ENCODE peak calls at places on chromosomes 7 and 10, in eight cellular contexts. J is omental fat pad, F is HFF-Myc, I is M059J, E is ascending aorta, M is amniotic epithelial cell, Z is AG09309, P is GM13976. R is an unnamed sample.

GRCh38 chr7:131004371-131004770 is 270.4 kb upstream of the KLF14 start:
- DNase-seq in J (no peak), F (no peak), I (no peak), E (no peak), M (no peak), Z (no peak), P (no peak), R (no peak)

GRCh38 chr7:128408709-128409434 is 910 bp downstream of the IMPDH1 start:
- DNase-seq in J (peak), F (no peak), I (no peak), E (no peak), M (peak), Z (no peak), P (no peak), R (no peak)

GRCh38 chr7:90564455-90564854 is 31.7 kb upstream of the CDK14 start:
- DNase-seq in J (no peak), F (no peak), I (no peak), E (no peak), M (no peak), Z (no peak), P (no peak), R (no peak)

GRCh38 chr7:86884152-86884551 is 175.3 kb downstream of the ELAPOR2 start:
- DNase-seq in J (no peak), F (no peak), I (no peak), E (no peak), M (no peak), Z (no peak), P (no peak), R (no peak)

GRCh38 chr7:45589061-45589460 is 14.9 kb downstream of the ADCY1 start:
- DNase-seq in J (no peak), F (no peak), I (no peak), E (peak), M (no peak), Z (no peak), P (no peak), R (no peak)

GRCh38 chr10:62588116-62588515 is 213.9 kb downstream of the ZNF365 start:
- DNase-seq in J (no peak), F (no peak), I (no peak), E (no peak), M (no peak), Z (no peak), P (no peak), R (no peak)

GRCh38 chr7:80916770-80917681 is 1.8 kb downstream of the SEMA3C start:
- DNase-seq in J (no peak), F (no peak), I (peak), E (no peak), M (peak), Z (no peak), P (no peak), R (peak)

GRCh38 chr10:122149138-122149606 is 121.9 kb upstream of the BTBD16 start:
- DNase-seq in J (no peak), F (no peak), I (no peak), E (peak), M (no peak), Z (no peak), P (no peak), R (no peak)

GRCh38 chr10:103504181-103504783 is 10.8 kb downstream of the NEURL1 start:
- DNase-seq in J (no peak), F (no peak), I (peak), E (peak), M (peak), Z (peak), P (no peak), R (peak)

GRCh38 chr7:74365320-74366022 is 76.3 kb downstream of the CLIP2 start:
- DNase-seq in J (no peak), F (peak), I (no peak), E (peak), M (peak), Z (no peak), P (no peak), R (peak)

GRCh38 chr7:92955081-92955480 is 118.7 kb upstream of the CDK6 start:
- DNase-seq in J (no peak), F (no peak), I (peak), E (no peak), M (no peak), Z (no peak), P (no peak), R (peak)

GRCh38 chr7:127873151-127873550 is 158.1 kb downstream of the LRRC4 start:
- DNase-seq in J (no peak), F (no peak), I (no peak), E (no peak), M (no peak), Z (no peak), P (no peak), R (no peak)

GRCh38 chr7:110964770-110965169 is 126.2 kb upstream of the LRRN3 start:
- DNase-seq in J (no peak), F (no peak), I (peak), E (no peak), M (peak), Z (no peak), P (no peak), R (no peak)

GRCh38 chr10:31490858-31491504 is 172.0 kb downstream of the ZEB1 start:
- DNase-seq in J (no peak), F (peak), I (peak), E (no peak), M (peak), Z (peak), P (no peak), R (peak)

GRCh38 chr10:24849537-24850299 is 102.7 kb downstream of the PRTFDC1 start:
- DNase-seq in J (no peak), F (no peak), I (peak), E (no peak), M (no peak), Z (no peak), P (no peak), R (peak)

GRCh38 chr10:35517431-35518181 is 87.5 kb upstream of the GJD4 start:
- DNase-seq in J (no peak), F (peak), I (no peak), E (no peak), M (peak), Z (no peak), P (no peak), R (no peak)

GRCh38 chr7:19557726-19558470 is 150.9 kb downstream of the POLR1F start:
- DNase-seq in J (no peak), F (no peak), I (no peak), E (no peak), M (no peak), Z (no peak), P (no peak), R (no peak)

GRCh38 chr10:118763202-118763988 is 8.6 kb upstream of the CACUL1 start:
- DNase-seq in J (no peak), F (no peak), I (peak), E (no peak), M (no peak), Z (no peak), P (no peak), R (no peak)

GRCh38 chr7:103412151-103412550 is 33.9 kb downstream of the SLC26A5 start:
- DNase-seq in J (no peak), F (no peak), I (no peak), E (no peak), M (no peak), Z (no peak), P (no peak), R (no peak)

GRCh38 chr10:71232089-71232998 is 20.0 kb downstream of the UNC5B start:
- DNase-seq in J (no peak), F (no peak), I (no peak), E (peak), M (peak), Z (no peak), P (no peak), R (no peak)

GRCh38 chr10:127990846-127991542 is 84.1 kb downstream of the PTPRE start:
- DNase-seq in J (no peak), F (peak), I (peak), E (peak), M (peak), Z (peak), P (no peak), R (peak)

GRCh38 chr7:23356726-23357125 is 57.6 kb downstream of the MALSU1 start:
- DNase-seq in J (no peak), F (no peak), I (peak), E (no peak), M (peak), Z (no peak), P (no peak), R (peak)

R was measured in Daoy.